ENCODE peak calls at places on chromosomes 12 and 14, in nine cellular contexts. One of them, this sample, is unnamed.

GRCh38 chr12:69254046-69254445 is 14.7 kb downstream of the CPSF6 start:
- DNase-seq in A549: peak; percentile 64
- DNase-seq in K562: peak; percentile 27
- DNase-seq in HepG2: peak; percentile 55
- DNase-seq in SK-N-SH: peak; percentile 42
- DNase-seq in HL-60: no peak
- DNase-seq in Panc1: peak; percentile 17
- DNase-seq in GM23338: peak; percentile 79
- DNase-seq in GM12878: peak; percentile 51
- DNase-seq in this sample: peak; percentile 33

GRCh38 chr12:122421263-122421814 is 1.1 kb downstream of the CLIP1 start:
- DNase-seq in K562: peak; percentile 35
- DNase-seq in HepG2: peak; percentile 82
- DNase-seq in GM23338: no peak
- DNase-seq in Panc1: no peak
- DNase-seq in HL-60: peak; percentile 63
- DNase-seq in A549: peak; percentile 75
- DNase-seq in SK-N-SH: peak; percentile 66
- DNase-seq in GM12878: no peak
- DNase-seq in this sample: no peak

GRCh38 chr12:121239335-121239678 is 29.4 kb downstream of the P2RX4 start:
- DNase-seq in HepG2: no peak
- DNase-seq in HL-60: peak; percentile 93
- DNase-seq in Panc1: no peak
- DNase-seq in GM23338: no peak
- DNase-seq in K562: no peak
- DNase-seq in A549: no peak
- DNase-seq in SK-N-SH: no peak
- DNase-seq in GM12878: no peak
- DNase-seq in this sample: no peak

GRCh38 chr12:123614531-123614930 is 12.6 kb downstream of the DDX55 start:
- DNase-seq in K562: no peak
- DNase-seq in GM23338: no peak
- DNase-seq in GM12878: no peak
- DNase-seq in SK-N-SH: no peak
- DNase-seq in HL-60: no peak
- DNase-seq in HepG2: no peak
- DNase-seq in A549: no peak
- DNase-seq in Panc1: no peak
- DNase-seq in this sample: no peak

GRCh38 chr12:138898-139534 is 72.4 kb downstream of the IQSEC3 start:
- DNase-seq in GM12878: no peak
- DNase-seq in SK-N-SH: no peak
- DNase-seq in HL-60: no peak
- DNase-seq in Panc1: no peak
- DNase-seq in HepG2: no peak
- DNase-seq in GM23338: peak; percentile 62
- DNase-seq in K562: no peak
- DNase-seq in A549: no peak
- DNase-seq in this sample: no peak

GRCh38 chr12:105705765-105706164 is 375.3 kb downstream of the C12orf75 start:
- DNase-seq in K562: peak; percentile 25
- DNase-seq in HL-60: peak; percentile 10
- DNase-seq in GM23338: peak; percentile 81
- DNase-seq in A549: peak; percentile 59
- DNase-seq in GM12878: no peak
- DNase-seq in Panc1: peak; percentile 12
- DNase-seq in HepG2: peak; percentile 36
- DNase-seq in SK-N-SH: peak; percentile 27
- DNase-seq in this sample: peak; percentile 33

GRCh38 chr14:23056257-23056955 is 914 bp downstream of the CDH24 start:
- DNase-seq in K562: peak; percentile 87
- DNase-seq in SK-N-SH: peak; percentile 87
- DNase-seq in A549: peak; percentile 84
- DNase-seq in HepG2: peak; percentile 81
- DNase-seq in HL-60: peak; percentile 80
- DNase-seq in Panc1: no peak
- DNase-seq in GM23338: peak; percentile 87
- DNase-seq in GM12878: no peak
- DNase-seq in this sample: peak; percentile 81

GRCh38 chr12:82529954-82530353 is 156.8 kb upstream of the TMTC2 start:
- DNase-seq in A549: no peak
- DNase-seq in Panc1: no peak
- DNase-seq in HepG2: no peak
- DNase-seq in GM12878: no peak
- DNase-seq in GM23338: no peak
- DNase-seq in HL-60: no peak
- DNase-seq in K562: no peak
- DNase-seq in SK-N-SH: no peak
- DNase-seq in this sample: no peak

GRCh38 chr12:34304001-34304400 is 281.7 kb downstream of the ALG10 start:
- DNase-seq in SK-N-SH: no peak
- DNase-seq in A549: no peak
- DNase-seq in Panc1: no peak
- DNase-seq in HepG2: no peak
- DNase-seq in K562: no peak
- DNase-seq in HL-60: no peak
- DNase-seq in GM12878: no peak
- DNase-seq in GM23338: no peak
- DNase-seq in this sample: no peak

GRCh38 chr12:124831590-124831989 is 32.1 kb downstream of the SCARB1 start:
- DNase-seq in K562: no peak
- DNase-seq in A549: no peak
- DNase-seq in GM12878: no peak
- DNase-seq in GM23338: no peak
- DNase-seq in HL-60: no peak
- DNase-seq in SK-N-SH: no peak
- DNase-seq in HepG2: no peak
- DNase-seq in Panc1: no peak
- DNase-seq in this sample: no peak

DNA sequence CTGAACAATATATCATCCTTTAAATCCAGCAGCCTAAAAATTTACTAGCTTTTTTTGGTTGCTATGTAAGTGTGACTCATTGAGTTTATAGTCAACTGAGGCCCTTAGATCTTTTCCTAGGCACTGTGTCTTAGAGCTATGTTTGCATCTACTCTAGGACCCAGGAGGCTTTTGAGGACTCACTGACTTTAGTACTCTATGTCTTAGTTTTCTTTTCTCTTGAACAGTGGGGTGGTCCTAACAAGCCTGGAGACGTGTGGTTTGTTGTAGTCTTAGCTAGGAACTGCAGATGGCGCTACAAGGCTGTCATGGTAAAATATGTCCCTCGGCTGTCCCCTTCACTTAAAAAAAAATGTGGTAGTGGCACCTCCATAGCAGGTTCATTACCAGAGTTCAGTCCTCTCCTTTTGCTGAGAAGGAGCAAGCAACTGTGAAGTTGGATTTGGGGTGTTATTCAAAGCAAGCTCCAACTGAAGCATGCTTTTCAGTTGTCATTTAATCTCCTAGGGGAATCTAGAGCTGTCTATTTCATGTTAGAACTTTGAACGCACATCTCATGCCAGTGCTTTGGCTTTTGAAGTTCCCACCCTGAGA is 8.6 kb upstream of the SPATS2 start:
- DNase-seq in K562: peak; percentile 69
- DNase-seq in A549: peak; percentile 84
- DNase-seq in HL-60: peak; percentile 55
- DNase-seq in GM23338: peak; percentile 89
- DNase-seq in SK-N-SH: peak; percentile 74
- DNase-seq in GM12878: no peak
- DNase-seq in Panc1: no peak
- DNase-seq in HepG2: peak; percentile 72
- DNase-seq in this sample: peak; percentile 84
- TF ChIP-seq REST in K562: no peak
- TF ChIP-seq REST in A549: no peak
- TF ChIP-seq REST in HL-60: no peak
- TF ChIP-seq REST in GM23338: no peak
- TF ChIP-seq REST in SK-N-SH: no peak
- TF ChIP-seq REST in GM12878: no peak
- TF ChIP-seq REST in Panc1: no peak
- TF ChIP-seq REST in HepG2: no peak
- TF ChIP-seq REST in this sample: no peak

DNA sequence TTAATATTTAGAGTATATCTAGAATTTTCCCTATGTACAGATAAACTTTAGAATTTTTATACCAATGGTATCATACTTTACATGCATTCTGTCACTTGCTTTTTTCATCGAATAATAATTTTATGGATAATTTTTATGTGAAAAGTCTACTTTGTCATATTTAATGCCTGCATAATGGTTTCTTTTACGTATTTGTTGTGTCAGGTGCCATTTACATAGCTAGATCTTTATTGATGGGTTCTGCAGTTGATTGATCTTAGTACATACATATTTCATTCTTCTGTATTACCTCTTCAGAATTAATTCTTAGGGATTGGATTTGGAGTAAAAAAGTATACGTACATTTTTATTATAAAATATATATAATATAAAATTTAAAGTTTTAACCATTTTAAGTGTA is 77.7 kb upstream of the NEDD1 start:
- DNase-seq in K562: no peak
- DNase-seq in Panc1: no peak
- DNase-seq in A549: no peak
- DNase-seq in GM23338: no peak
- DNase-seq in HL-60: no peak
- DNase-seq in GM12878: no peak
- DNase-seq in HepG2: no peak
- DNase-seq in SK-N-SH: no peak
- DNase-seq in this sample: no peak
- TF ChIP-seq REST in K562: no peak
- TF ChIP-seq REST in Panc1: no peak
- TF ChIP-seq REST in A549: no peak
- TF ChIP-seq REST in GM23338: no peak
- TF ChIP-seq REST in HL-60: no peak
- TF ChIP-seq REST in GM12878: no peak
- TF ChIP-seq REST in HepG2: no peak
- TF ChIP-seq REST in SK-N-SH: no peak
- TF ChIP-seq REST in this sample: no peak

GRCh38 chr12:33277386-33277785 is 162.2 kb downstream of the SYT10 start:
- DNase-seq in HepG2: no peak
- DNase-seq in HL-60: no peak
- DNase-seq in GM12878: no peak
- DNase-seq in GM23338: no peak
- DNase-seq in K562: no peak
- DNase-seq in Panc1: no peak
- DNase-seq in A549: no peak
- DNase-seq in SK-N-SH: no peak
- DNase-seq in this sample: no peak
- TF ChIP-seq REST in HepG2: no peak
- TF ChIP-seq REST in HL-60: no peak
- TF ChIP-seq REST in GM12878: no peak
- TF ChIP-seq REST in GM23338: no peak
- TF ChIP-seq REST in K562: no peak
- TF ChIP-seq REST in Panc1: no peak
- TF ChIP-seq REST in A549: no peak
- TF ChIP-seq REST in SK-N-SH: no peak
- TF ChIP-seq REST in this sample: no peak

DNA sequence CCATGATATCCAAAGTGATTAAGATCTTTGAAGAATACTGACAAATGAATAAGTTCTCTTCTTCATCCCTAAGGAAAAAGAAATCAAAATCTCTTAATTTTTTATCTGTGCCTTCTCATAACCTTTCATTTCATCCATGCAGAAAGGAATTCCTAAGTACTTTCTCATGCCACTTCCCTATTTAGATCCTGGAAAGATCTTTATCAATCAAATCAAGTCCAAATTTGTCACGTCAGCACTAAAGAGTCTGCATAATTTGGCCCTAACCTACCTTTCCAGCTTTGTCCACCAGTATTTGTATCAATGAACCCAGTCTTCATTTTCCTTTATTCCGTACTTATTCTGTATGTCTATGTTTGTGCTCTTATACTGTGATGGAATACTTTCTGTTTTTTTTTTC is 41.2 kb downstream of the VEZT start:
- DNase-seq in HL-60: no peak
- DNase-seq in A549: no peak
- DNase-seq in K562: no peak
- DNase-seq in HepG2: no peak
- DNase-seq in GM12878: no peak
- DNase-seq in GM23338: no peak
- DNase-seq in SK-N-SH: no peak
- DNase-seq in Panc1: no peak
- DNase-seq in this sample: no peak
- TF ChIP-seq REST in HL-60: no peak
- TF ChIP-seq REST in A549: no peak
- TF ChIP-seq REST in K562: no peak
- TF ChIP-seq REST in HepG2: no peak
- TF ChIP-seq REST in GM12878: no peak
- TF ChIP-seq REST in GM23338: no peak
- TF ChIP-seq REST in SK-N-SH: no peak
- TF ChIP-seq REST in Panc1: no peak
- TF ChIP-seq REST in this sample: no peak

GRCh38 chr14:35688427-35688826 is 120.7 kb downstream of the RALGAPA1 start:
- DNase-seq in SK-N-SH: no peak
- DNase-seq in A549: no peak
- DNase-seq in GM23338: no peak
- DNase-seq in HepG2: no peak
- DNase-seq in HL-60: no peak
- DNase-seq in Panc1: no peak
- DNase-seq in K562: no peak
- DNase-seq in GM12878: no peak
- DNase-seq in this sample: no peak
- TF ChIP-seq REST in SK-N-SH: no peak
- TF ChIP-seq REST in A549: no peak
- TF ChIP-seq REST in GM23338: no peak
- TF ChIP-seq REST in HepG2: no peak
- TF ChIP-seq REST in HL-60: no peak
- TF ChIP-seq REST in Panc1: no peak
- TF ChIP-seq REST in K562: no peak
- TF ChIP-seq REST in GM12878: no peak
- TF ChIP-seq REST in this sample: no peak

GRCh38 chr12:46109343-46110219 is 119.2 kb upstream of the SCAF11 start:
- DNase-seq in A549: no peak
- DNase-seq in HepG2: no peak
- DNase-seq in GM23338: no peak
- DNase-seq in Panc1: no peak
- DNase-seq in K562: no peak
- DNase-seq in GM12878: no peak
- DNase-seq in HL-60: no peak
- DNase-seq in SK-N-SH: no peak
- DNase-seq in this sample: no peak
- TF ChIP-seq REST in A549: no peak
- TF ChIP-seq REST in HepG2: no peak
- TF ChIP-seq REST in GM23338: no peak
- TF ChIP-seq REST in Panc1: no peak
- TF ChIP-seq REST in K562: no peak
- TF ChIP-seq REST in GM12878: no peak
- TF ChIP-seq REST in HL-60: no peak
- TF ChIP-seq REST in SK-N-SH: no peak
- TF ChIP-seq REST in this sample: no peak

GRCh38 chr14:61385002-61385685 is 63.8 kb downstream of the PRKCH start:
- DNase-seq in SK-N-SH: no peak
- DNase-seq in HL-60: no peak
- DNase-seq in K562: no peak
- DNase-seq in A549: no peak
- DNase-seq in Panc1: no peak
- DNase-seq in GM12878: no peak
- DNase-seq in HepG2: no peak
- DNase-seq in GM23338: no peak
- DNase-seq in this sample: no peak
- TF ChIP-seq REST in SK-N-SH: no peak
- TF ChIP-seq REST in HL-60: no peak
- TF ChIP-seq REST in K562: no peak
- TF ChIP-seq REST in A549: no peak
- TF ChIP-seq REST in Panc1: no peak
- TF ChIP-seq REST in GM12878: no peak
- TF ChIP-seq REST in HepG2: no peak
- TF ChIP-seq REST in GM23338: no peak
- TF ChIP-seq REST in this sample: no peak

GRCh38 chr12:71440393-71441349 is 1.1 kb downstream of the LGR5 start:
- DNase-seq in GM12878: no peak
- DNase-seq in GM23338: peak; percentile 49
- DNase-seq in HepG2: peak; percentile 96
- DNase-seq in K562: no peak
- DNase-seq in Panc1: no peak
- DNase-seq in HL-60: peak; percentile 49
- DNase-seq in A549: peak; percentile 10
- DNase-seq in SK-N-SH: peak; percentile 62
- DNase-seq in this sample: no peak
- TF ChIP-seq REST in GM12878: no peak
- TF ChIP-seq REST in GM23338: no peak
- TF ChIP-seq REST in HepG2: peak; percentile 64
- TF ChIP-seq REST in K562: no peak
- TF ChIP-seq REST in Panc1: no peak
- TF ChIP-seq REST in HL-60: no peak
- TF ChIP-seq REST in A549: no peak
- TF ChIP-seq REST in SK-N-SH: no peak
- TF ChIP-seq REST in this sample: no peak

This sample was measured in HCT116.